ENCODE peak calls at places on chromosomes 4 and X, in four cellular contexts. M, O, S and N are unnamed samples.

GRCh38 chr4:57051100-57051499 is 59.1 kb downstream of the IGFBP7 start:
- DNase-seq in S (no peak), M (no peak), O (no peak), N (no peak)

GRCh38 chrX:65697173-65697572 is 29.7 kb downstream of the MSN start:
- DNase-seq in O (no peak), M (no peak), S (no peak), N (no peak)

GRCh38 chrX:70434352-70434866 is 10.2 kb upstream of the DLG3 start:
- DNase-seq in O (peak), S (peak), M (peak), N (no peak)

GRCh38 chr4:126778348-126778747 is 854.4 kb upstream of the INTU start:
- DNase-seq in O (no peak), M (no peak), S (no peak), N (no peak)

GRCh38 chrX:155068165-155068564 is 2.8 kb downstream of the CMC4 start:
- DNase-seq in S (no peak), M (no peak), O (peak), N (no peak)

GRCh38 chr4:77156912-77157858 is at the start of gene CCNG2:
- DNase-seq in S (peak), M (peak), O (peak), N (no peak)

GRCh38 chr4:136861081-136861480 is 671.2 kb downstream of the PCDH18 start:
- DNase-seq in S (no peak), O (no peak), M (no peak), N (no peak)

GRCh38 chr4:36254355-36254754 is 10.0 kb upstream of the ARAP2 start:
- DNase-seq in O (no peak), S (no peak), M (no peak), N (no peak)

GRCh38 chr4:46878641-46879040 is 30.4 kb downstream of the COX7B2 start:
- DNase-seq in M (no peak), O (no peak), S (no peak), N (no peak)

GRCh38 chr4:118280501-118281218 is 72.1 kb downstream of the PRSS12 start:
- DNase-seq in M (peak), S (peak), O (peak), N (peak)

GRCh38 chr4:82865592-82865991 is 25.4 kb downstream of the SEC31A start:
- DNase-seq in M (no peak), O (peak), S (no peak), N (no peak)

GRCh38 chrX:119589810-119590209 is 15.4 kb downstream of the UBE2A start:
- DNase-seq in O (no peak), S (no peak), M (no peak), N (no peak)

GRCh38 chrX:7485041-7485440 is 337.1 kb upstream of the PUDP start:
- DNase-seq in O (no peak), S (no peak), M (no peak), N (no peak)

GRCh38 chr4:128583753-128584712 is 225.5 kb upstream of the JADE1 start:
- DNase-seq in O (no peak), M (no peak), S (no peak), N (no peak)

GRCh38 chrX:2897311-2897689 is 31.8 kb downstream of the ARSD start:
- DNase-seq in M (no peak), S (no peak), O (no peak), N (no peak)

GRCh38 chr4:35151816-35152572 is 1092.3 kb downstream of the ARAP2 start:
- DNase-seq in S (peak), M (peak), O (peak), N (no peak)

GRCh38 chr4:26525751-26526150 is 35.5 kb upstream of the CCKAR start:
- DNase-seq in O (no peak), M (no peak), S (no peak), N (no peak)

GRCh38 chr4:8177544-8177943 is 18.9 kb upstream of the ABLIM2 start:
- DNase-seq in M (no peak), S (no peak), O (no peak), N (no peak)

GRCh38 chrX:120147537-120147936 is 10.9 kb upstream of the RHOXF2 start:
- DNase-seq in S (no peak), M (peak), O (no peak), N (no peak)

GRCh38 chrX:21509912-21510311 is 135.7 kb downstream of the CNKSR2 start:
- DNase-seq in O (no peak), M (no peak), S (no peak), N (no peak)

GRCh38 chrX:73855546-73855945 is 292.5 kb downstream of the CHIC1 start:
- DNase-seq in S (peak), M (peak), O (peak), N (peak)

GRCh38 chrX:70176938-70177533 is at the start of gene DGAT2L6:
- DNase-seq in M (no peak), O (no peak), S (peak), N (peak)

GRCh38 chr4:35541888-35542213 is 702.5 kb downstream of the ARAP2 start:
- DNase-seq in M (peak), S (no peak), O (peak), N (no peak)

GRCh38 chr4:178306565-178306964 is 864.3 kb upstream of the AGA start:
- DNase-seq in M (no peak), S (no peak), O (no peak), N (no peak)

GRCh38 chr4:77074961-77075855 is 581 bp downstream of the CCNI start:
- DNase-seq in M (peak), O (peak), S (peak), N (no peak)

GRCh38 chrX:130184168-130184567 is 12.4 kb downstream of the RAB33A start:
- DNase-seq in M (no peak), O (no peak), S (no peak), N (no peak)

GRCh38 chrX:70755850-70756249 is 152.7 kb downstream of the TEX11 start:
- DNase-seq in S (no peak), M (peak), O (no peak), N (no peak)

GRCh38 chrX:30196322-30196721 is 19.0 kb upstream of the MAGEB2 start:
- DNase-seq in O (no peak), M (no peak), S (peak), N (no peak)

GRCh38 chr4:40289366-40290188 is 45.6 kb upstream of the CHRNA9 start:
- DNase-seq in S (no peak), M (no peak), O (no peak), N (no peak)

GRCh38 chr4:95092762-95093161 is 335.0 kb downstream of the BMPR1B start:
- DNase-seq in O (no peak), S (no peak), M (no peak), N (no peak)

GRCh38 chr4:5953003-5953951 is 60.4 kb upstream of the CRMP1 start:
- DNase-seq in S (no peak), M (no peak), O (no peak), N (no peak)

GRCh38 chr4:140754918-140755810 is 1.0 kb downstream of the TBC1D9 start:
- DNase-seq in M (no peak), O (no peak), S (no peak), N (no peak)

GRCh38 chrX:13373807-13374187 is 53.9 kb upstream of the ATXN3L start:
- DNase-seq in M (no peak), O (no peak), S (no peak), N (no peak)

GRCh38 chr4:8639777-8640720 is 47.5 kb downstream of the CPZ start:
- DNase-seq in O (no peak), M (peak), S (no peak), N (no peak)

DNA sequence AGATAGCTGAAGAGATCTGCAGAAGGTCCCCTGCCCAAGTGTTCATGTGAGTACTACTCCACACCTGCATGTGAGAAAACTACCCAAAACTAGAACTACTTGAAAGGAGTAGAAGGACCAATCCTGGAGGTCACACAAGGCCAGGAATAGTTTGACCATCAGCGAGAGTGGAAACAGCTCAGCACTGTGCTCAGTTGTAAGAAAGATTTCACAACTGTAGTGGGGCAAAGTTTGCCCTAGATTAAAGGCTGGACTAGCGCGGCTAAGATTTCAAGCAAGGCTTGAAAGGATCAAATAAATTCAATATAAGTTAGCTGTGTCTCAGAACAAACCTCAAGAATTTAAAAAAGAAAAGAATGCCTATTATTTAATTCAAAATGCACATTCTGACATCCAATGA is 422.7 kb upstream of the LCORL start:
- DNase-seq in M (no peak), S (no peak), O (no peak), N (no peak)
- TF ChIP-seq CREM in M (no peak), S (no peak), O (no peak), N (no peak)

GRCh38 chrX:131783555-131784338 is 239.4 kb upstream of the STK26 start:
- DNase-seq in S (no peak), M (no peak), O (no peak), N (peak)
- TF ChIP-seq CREM in S (no peak), M (no peak), O (no peak), N (peak)

GRCh38 chr4:38306482-38307071 is 346.4 kb downstream of the PTTG2 start:
- DNase-seq in O (no peak), S (no peak), M (no peak), N (peak)
- TF ChIP-seq CREM in O (no peak), S (no peak), M (no peak), N (peak)

GRCh38 chr4:3179126-3179706 is 69.7 kb upstream of the MSANTD1 start:
- DNase-seq in M (no peak), O (peak), S (no peak), N (no peak)

GRCh38 chr4:3177905-3178304 is 71.1 kb upstream of the MSANTD1 start:
- DNase-seq in S (no peak), M (no peak), O (no peak), N (no peak)

GRCh38 chr4:3174371-3175338 is 74.3 kb upstream of the MSANTD1 start:
- DNase-seq in O (no peak), M (no peak), S (no peak), N (no peak)

GRCh38 chr4:3176625-3177229 is 72.2 kb upstream of the MSANTD1 start:
- DNase-seq in O (no peak), S (no peak), M (no peak), N (no peak)

DNA sequence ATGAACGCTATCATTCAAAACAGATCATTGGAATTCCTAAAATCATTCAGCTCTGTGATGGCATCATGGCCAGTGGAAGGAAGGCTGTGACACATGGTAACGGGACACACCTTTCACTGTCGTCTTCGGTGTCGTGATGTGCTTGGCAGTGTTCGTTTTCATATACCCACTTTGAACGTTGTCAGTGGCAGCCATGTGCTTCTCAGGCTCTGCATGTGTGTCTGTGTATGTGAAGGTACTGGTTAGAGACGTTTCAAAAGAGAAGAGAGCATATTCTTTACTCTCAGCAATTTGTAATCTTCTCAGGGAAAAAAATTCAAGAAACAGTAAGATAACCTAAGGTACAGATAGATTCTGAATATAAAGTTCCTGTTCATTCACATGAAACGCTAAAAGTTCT is 70.6 kb upstream of the MSANTD1 start:
- DNase-seq in S (no peak), M (no peak), O (no peak), N (no peak)
- TF ChIP-seq CREM in S (no peak), M (no peak), O (no peak), N (no peak)

DNA sequence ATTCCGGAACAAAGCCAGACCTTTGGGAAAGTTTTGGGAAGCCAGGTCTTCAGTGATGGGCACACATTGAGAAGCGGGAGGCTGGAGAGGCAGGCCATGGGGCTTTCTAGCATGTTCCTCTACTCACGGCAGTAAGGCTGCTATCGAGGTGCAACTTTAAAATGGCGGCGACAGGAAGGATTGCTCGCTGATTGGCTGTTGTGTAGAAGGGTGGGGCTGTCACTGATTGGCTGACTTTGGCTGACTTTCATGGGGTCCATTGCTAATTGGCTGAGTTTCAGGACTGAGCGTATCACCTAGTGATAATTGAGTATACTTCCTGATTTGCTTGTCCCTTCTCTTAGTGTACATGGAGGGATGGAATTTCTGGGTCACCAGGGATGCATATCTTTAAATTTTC is 19.7 kb upstream of the GLOD5 start:
- DNase-seq in S (no peak), O (no peak), M (no peak), N (no peak)
- TF ChIP-seq CREM in S (no peak), O (no peak), M (no peak), N (no peak)

GRCh38 chr4:176185068-176185467 is 10.3 kb downstream of the SPATA4 start:
- DNase-seq in O (no peak), S (no peak), M (no peak), N (no peak)
- TF ChIP-seq CREM in O (no peak), S (no peak), M (no peak), N (no peak)